ENCODE peak calls at places on chromosomes 13 and 19, in nine cellular contexts. One of them, this sample, is unnamed.

GRCh38 chr19:10712754-10713153 is 5.1 kb upstream of the DNM2 start:
- DNase-seq in uterus: no peak
- DNase-seq in heart left ventricle: no peak
- DNase-seq in adrenal gland: no peak
- DNase-seq in breast epithelium: no peak
- DNase-seq in esophagus muscularis mucosa: no peak
- DNase-seq in right lobe of liver: no peak
- DNase-seq in tibial nerve: no peak
- DNase-seq in gastrocnemius medialis: no peak
- DNase-seq in this sample: no peak

GRCh38 chr19:4566402-4567051 is 7.0 kb upstream of the SEMA6B start:
- DNase-seq in uterus: no peak
- DNase-seq in heart left ventricle: no peak
- DNase-seq in adrenal gland: no peak
- DNase-seq in breast epithelium: no peak
- DNase-seq in esophagus muscularis mucosa: no peak
- DNase-seq in right lobe of liver: no peak
- DNase-seq in tibial nerve: no peak
- DNase-seq in gastrocnemius medialis: no peak
- DNase-seq in this sample: no peak

GRCh38 chr19:8459520-8460260 is 14.9 kb downstream of the HNRNPM start:
- DNase-seq in uterus: no peak
- DNase-seq in heart left ventricle: no peak
- DNase-seq in adrenal gland: no peak
- DNase-seq in breast epithelium: no peak
- DNase-seq in esophagus muscularis mucosa: no peak
- DNase-seq in right lobe of liver: no peak
- DNase-seq in tibial nerve: no peak
- DNase-seq in gastrocnemius medialis: no peak
- DNase-seq in this sample: no peak

GRCh38 chr19:12939292-12939606 is 840 bp downstream of the CALR start:
- DNase-seq in uterus: no peak
- DNase-seq in heart left ventricle: no peak
- DNase-seq in adrenal gland: peak; percentile 58
- DNase-seq in breast epithelium: no peak
- DNase-seq in esophagus muscularis mucosa: no peak
- DNase-seq in right lobe of liver: no peak
- DNase-seq in tibial nerve: no peak
- DNase-seq in gastrocnemius medialis: no peak
- DNase-seq in this sample: no peak

GRCh38 chr19:49997709-49998108 is 27.5 kb downstream of the VRK3 start:
- DNase-seq in uterus: no peak
- DNase-seq in heart left ventricle: no peak
- DNase-seq in adrenal gland: no peak
- DNase-seq in breast epithelium: no peak
- DNase-seq in esophagus muscularis mucosa: no peak
- DNase-seq in right lobe of liver: no peak
- DNase-seq in tibial nerve: no peak
- DNase-seq in gastrocnemius medialis: no peak
- DNase-seq in this sample: peak; percentile 54

GRCh38 chr13:110306340-110306959 is 507 bp downstream of the COL4A1 start:
- DNase-seq in uterus: peak; percentile 62
- DNase-seq in heart left ventricle: no peak
- DNase-seq in adrenal gland: no peak
- DNase-seq in breast epithelium: no peak
- DNase-seq in esophagus muscularis mucosa: no peak
- DNase-seq in right lobe of liver: no peak
- DNase-seq in tibial nerve: no peak
- DNase-seq in gastrocnemius medialis: no peak
- DNase-seq in this sample: no peak

GRCh38 chr13:44932171-44932849 is 57.0 kb downstream of the NUFIP1 start:
- DNase-seq in uterus: no peak
- DNase-seq in heart left ventricle: no peak
- DNase-seq in adrenal gland: no peak
- DNase-seq in breast epithelium: no peak
- DNase-seq in esophagus muscularis mucosa: no peak
- DNase-seq in right lobe of liver: no peak
- DNase-seq in tibial nerve: no peak
- DNase-seq in gastrocnemius medialis: no peak
- DNase-seq in this sample: no peak

GRCh38 chr19:29858000-29858596 is 46.3 kb downstream of the CCNE1 start:
- DNase-seq in uterus: no peak
- DNase-seq in heart left ventricle: no peak
- DNase-seq in adrenal gland: peak; percentile 44
- DNase-seq in breast epithelium: peak; percentile 53
- DNase-seq in esophagus muscularis mucosa: no peak
- DNase-seq in right lobe of liver: no peak
- DNase-seq in tibial nerve: no peak
- DNase-seq in gastrocnemius medialis: no peak
- DNase-seq in this sample: no peak

GRCh38 chr13:93183302-93183701 is 43.3 kb upstream of the GPC6 start:
- DNase-seq in uterus: no peak
- DNase-seq in heart left ventricle: no peak
- DNase-seq in adrenal gland: no peak
- DNase-seq in breast epithelium: no peak
- DNase-seq in esophagus muscularis mucosa: no peak
- DNase-seq in right lobe of liver: no peak
- DNase-seq in tibial nerve: no peak
- DNase-seq in gastrocnemius medialis: no peak
- DNase-seq in this sample: no peak

GRCh38 chr13:48892311-48892710 is 83.4 kb upstream of the FNDC3A start:
- DNase-seq in uterus: no peak
- DNase-seq in heart left ventricle: no peak
- DNase-seq in adrenal gland: no peak
- DNase-seq in breast epithelium: no peak
- DNase-seq in esophagus muscularis mucosa: no peak
- DNase-seq in right lobe of liver: no peak
- DNase-seq in tibial nerve: no peak
- DNase-seq in gastrocnemius medialis: no peak
- DNase-seq in this sample: peak; percentile 26

GRCh38 chr13:43057653-43058317 is 34.4 kb downstream of the DNAJC15 start:
- DNase-seq in uterus: no peak
- DNase-seq in heart left ventricle: peak; percentile 38
- DNase-seq in adrenal gland: no peak
- DNase-seq in breast epithelium: no peak
- DNase-seq in esophagus muscularis mucosa: no peak
- DNase-seq in right lobe of liver: no peak
- DNase-seq in tibial nerve: no peak
- DNase-seq in gastrocnemius medialis: no peak
- DNase-seq in this sample: no peak

GRCh38 chr13:50550151-50550550 is 293.3 kb downstream of the DLEU7 start:
- DNase-seq in uterus: no peak
- DNase-seq in heart left ventricle: no peak
- DNase-seq in adrenal gland: no peak
- DNase-seq in breast epithelium: no peak
- DNase-seq in esophagus muscularis mucosa: no peak
- DNase-seq in right lobe of liver: no peak
- DNase-seq in tibial nerve: no peak
- DNase-seq in gastrocnemius medialis: no peak
- DNase-seq in this sample: no peak

GRCh38 chr19:39982883-39983282 is 11.9 kb downstream of the PSMC4 start:
- DNase-seq in uterus: no peak
- DNase-seq in heart left ventricle: no peak
- DNase-seq in adrenal gland: no peak
- DNase-seq in breast epithelium: no peak
- DNase-seq in esophagus muscularis mucosa: no peak
- DNase-seq in right lobe of liver: no peak
- DNase-seq in tibial nerve: no peak
- DNase-seq in gastrocnemius medialis: no peak
- DNase-seq in this sample: no peak

GRCh38 chr13:113616991-113617749 is 32.6 kb downstream of the TFDP1 start:
- DNase-seq in uterus: no peak
- DNase-seq in heart left ventricle: no peak
- DNase-seq in adrenal gland: no peak
- DNase-seq in breast epithelium: no peak
- DNase-seq in esophagus muscularis mucosa: no peak
- DNase-seq in right lobe of liver: no peak
- DNase-seq in tibial nerve: no peak
- DNase-seq in gastrocnemius medialis: no peak
- DNase-seq in this sample: no peak

GRCh38 chr19:41430907-41431306 is 3.7 kb upstream of the B3GNT8 start:
- DNase-seq in uterus: no peak
- DNase-seq in heart left ventricle: no peak
- DNase-seq in adrenal gland: no peak
- DNase-seq in breast epithelium: no peak
- DNase-seq in esophagus muscularis mucosa: no peak
- DNase-seq in right lobe of liver: no peak
- DNase-seq in tibial nerve: no peak
- DNase-seq in gastrocnemius medialis: no peak
- DNase-seq in this sample: no peak

GRCh38 chr19:2610637-2611482 is 91.6 kb downstream of the GNG7 start:
- DNase-seq in uterus: peak; percentile 92
- DNase-seq in heart left ventricle: peak; percentile 91
- DNase-seq in adrenal gland: peak; percentile 95
- DNase-seq in breast epithelium: peak; percentile 96
- DNase-seq in esophagus muscularis mucosa: peak; percentile 98
- DNase-seq in right lobe of liver: peak; percentile 95
- DNase-seq in tibial nerve: peak; percentile 93
- DNase-seq in gastrocnemius medialis: peak; percentile 80
- DNase-seq in this sample: peak; percentile 96
- TF ChIP-seq POLR2A in uterus: peak; percentile 19
- TF ChIP-seq POLR2A in heart left ventricle: no peak
- TF ChIP-seq POLR2A in adrenal gland: peak; percentile 50
- TF ChIP-seq POLR2A in breast epithelium: no peak
- TF ChIP-seq POLR2A in esophagus muscularis mucosa: no peak
- TF ChIP-seq POLR2A in right lobe of liver: peak; percentile 70
- TF ChIP-seq POLR2A in tibial nerve: no peak
- TF ChIP-seq POLR2A in gastrocnemius medialis: no peak
- TF ChIP-seq POLR2A in this sample: peak; percentile 41

DNA sequence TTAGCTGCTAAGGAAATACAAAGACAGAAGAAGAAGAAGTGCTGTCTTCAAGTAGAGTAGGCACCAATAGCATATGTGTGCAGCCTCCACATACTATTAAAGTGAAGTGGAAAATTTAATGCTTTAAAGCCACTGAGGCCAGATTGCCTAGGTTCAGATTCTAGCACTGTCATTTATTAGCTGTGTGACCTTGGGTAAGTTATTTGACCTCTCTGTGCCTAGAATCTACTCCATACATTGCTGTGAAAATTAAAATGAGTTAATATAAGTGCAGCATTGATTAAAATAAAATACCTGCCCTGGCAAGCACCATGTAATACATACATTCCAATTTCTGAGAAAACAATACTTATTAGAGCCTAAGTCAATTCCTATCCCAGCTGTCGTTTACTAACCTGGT is 110.5 kb downstream of the FRY start:
- DNase-seq in uterus: no peak
- DNase-seq in heart left ventricle: no peak
- DNase-seq in adrenal gland: no peak
- DNase-seq in breast epithelium: no peak
- DNase-seq in esophagus muscularis mucosa: no peak
- DNase-seq in right lobe of liver: no peak
- DNase-seq in tibial nerve: no peak
- DNase-seq in gastrocnemius medialis: no peak
- DNase-seq in this sample: no peak
- TF ChIP-seq POLR2A in uterus: no peak
- TF ChIP-seq POLR2A in heart left ventricle: no peak
- TF ChIP-seq POLR2A in adrenal gland: no peak
- TF ChIP-seq POLR2A in breast epithelium: no peak
- TF ChIP-seq POLR2A in esophagus muscularis mucosa: no peak
- TF ChIP-seq POLR2A in right lobe of liver: no peak
- TF ChIP-seq POLR2A in tibial nerve: no peak
- TF ChIP-seq POLR2A in gastrocnemius medialis: no peak
- TF ChIP-seq POLR2A in this sample: no peak

DNA sequence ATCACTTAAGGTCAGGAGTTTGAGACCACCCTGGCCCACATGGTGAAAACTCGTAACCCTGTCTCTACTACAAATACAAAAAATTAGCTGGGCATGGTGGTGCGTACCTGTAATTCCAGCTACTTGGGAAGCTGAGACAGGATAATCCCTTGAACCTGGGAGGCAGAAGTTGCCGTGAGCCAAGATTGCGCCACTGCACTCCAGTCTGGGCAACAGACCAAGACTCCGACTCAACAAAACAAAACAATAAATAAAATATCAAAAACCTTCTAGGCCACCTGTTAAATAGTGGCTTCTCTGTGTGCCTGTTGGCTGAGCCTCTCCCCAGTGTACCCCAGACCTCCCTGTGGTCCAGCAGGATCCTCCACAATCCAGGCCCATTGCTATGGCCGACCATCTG is 3.3 kb upstream of the PSMD8 start:
- DNase-seq in uterus: no peak
- DNase-seq in heart left ventricle: no peak
- DNase-seq in adrenal gland: no peak
- DNase-seq in breast epithelium: no peak
- DNase-seq in esophagus muscularis mucosa: no peak
- DNase-seq in right lobe of liver: no peak
- DNase-seq in tibial nerve: no peak
- DNase-seq in gastrocnemius medialis: no peak
- DNase-seq in this sample: no peak
- TF ChIP-seq POLR2A in uterus: no peak
- TF ChIP-seq POLR2A in heart left ventricle: no peak
- TF ChIP-seq POLR2A in adrenal gland: no peak
- TF ChIP-seq POLR2A in breast epithelium: no peak
- TF ChIP-seq POLR2A in esophagus muscularis mucosa: no peak
- TF ChIP-seq POLR2A in right lobe of liver: no peak
- TF ChIP-seq POLR2A in tibial nerve: no peak
- TF ChIP-seq POLR2A in gastrocnemius medialis: no peak
- TF ChIP-seq POLR2A in this sample: no peak

GRCh38 chr19:17128820-17129219 is 53.2 kb downstream of the MYO9B start:
- DNase-seq in uterus: no peak
- DNase-seq in heart left ventricle: no peak
- DNase-seq in adrenal gland: peak; percentile 70
- DNase-seq in breast epithelium: no peak
- DNase-seq in esophagus muscularis mucosa: no peak
- DNase-seq in right lobe of liver: no peak
- DNase-seq in tibial nerve: no peak
- DNase-seq in gastrocnemius medialis: no peak
- DNase-seq in this sample: no peak

GRCh38 chr19:17125728-17126677 is 50.4 kb downstream of the MYO9B start:
- DNase-seq in uterus: no peak
- DNase-seq in heart left ventricle: peak; percentile 74
- DNase-seq in adrenal gland: peak; percentile 61
- DNase-seq in breast epithelium: no peak
- DNase-seq in esophagus muscularis mucosa: no peak
- DNase-seq in right lobe of liver: peak; percentile 67
- DNase-seq in tibial nerve: peak; percentile 58
- DNase-seq in gastrocnemius medialis: peak; percentile 55
- DNase-seq in this sample: no peak

GRCh38 chr19:17127671-17128070 is 52.1 kb downstream of the MYO9B start:
- DNase-seq in uterus: no peak
- DNase-seq in heart left ventricle: no peak
- DNase-seq in adrenal gland: no peak
- DNase-seq in breast epithelium: no peak
- DNase-seq in esophagus muscularis mucosa: no peak
- DNase-seq in right lobe of liver: no peak
- DNase-seq in tibial nerve: no peak
- DNase-seq in gastrocnemius medialis: no peak
- DNase-seq in this sample: no peak

GRCh38 chr19:17128403-17128802 is 52.8 kb downstream of the MYO9B start:
- DNase-seq in uterus: no peak
- DNase-seq in heart left ventricle: no peak
- DNase-seq in adrenal gland: peak; percentile 55
- DNase-seq in breast epithelium: no peak
- DNase-seq in esophagus muscularis mucosa: no peak
- DNase-seq in right lobe of liver: no peak
- DNase-seq in tibial nerve: no peak
- DNase-seq in gastrocnemius medialis: no peak
- DNase-seq in this sample: no peak

DNA sequence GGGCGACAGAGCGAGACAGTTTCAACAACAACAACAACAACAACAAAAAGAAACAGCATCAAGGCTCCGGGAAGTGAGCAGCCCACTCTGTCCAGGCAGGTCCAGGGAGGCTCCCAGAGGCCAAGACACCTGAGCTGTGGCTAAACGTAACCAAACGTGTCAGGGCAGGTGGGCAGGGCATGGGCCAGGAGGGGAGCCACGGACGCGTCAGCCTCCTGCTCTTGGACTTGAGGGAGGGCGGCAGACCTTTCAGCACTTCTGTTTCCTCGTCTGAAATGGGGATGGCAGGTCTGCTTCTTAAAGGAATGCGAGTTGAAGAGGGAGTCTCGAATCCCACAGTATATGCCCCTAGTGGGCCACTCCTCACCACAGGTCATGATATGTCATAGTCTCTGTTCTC is 53.8 kb downstream of the MYO9B start:
- DNase-seq in uterus: no peak
- DNase-seq in heart left ventricle: no peak
- DNase-seq in adrenal gland: no peak
- DNase-seq in breast epithelium: no peak
- DNase-seq in esophagus muscularis mucosa: no peak
- DNase-seq in right lobe of liver: no peak
- DNase-seq in tibial nerve: no peak
- DNase-seq in gastrocnemius medialis: no peak
- DNase-seq in this sample: no peak
- TF ChIP-seq POLR2A in uterus: no peak
- TF ChIP-seq POLR2A in heart left ventricle: no peak
- TF ChIP-seq POLR2A in adrenal gland: no peak
- TF ChIP-seq POLR2A in breast epithelium: no peak
- TF ChIP-seq POLR2A in esophagus muscularis mucosa: no peak
- TF ChIP-seq POLR2A in right lobe of liver: no peak
- TF ChIP-seq POLR2A in tibial nerve: no peak
- TF ChIP-seq POLR2A in gastrocnemius medialis: no peak
- TF ChIP-seq POLR2A in this sample: no peak